ENCODE peak calls at places on chromosomes 2 and 18, in ten cellular contexts. M is GM06990, C is 8988T, T is myocyte, Y is endodermal cell, Z is suprapubic skin, I is fibroblast of the conjunctiva, W is ACHN, A is cardiac fibroblast, B is endothelial cell. D is an unnamed sample.

GRCh38 chr2:68925298-68925885 is 27.3 kb downstream of the GKN2 start:
- DNase-seq in M (no peak), C (peak), T (peak), Y (peak), Z (no peak), I (peak), W (peak), A (peak), B (peak), D (peak)

GRCh38 chr2:15657759-15658158 is 66.1 kb downstream of the DDX1 start:
- DNase-seq in M (no peak), C (no peak), T (no peak), Y (no peak), Z (no peak), I (no peak), W (no peak), A (no peak), B (no peak), D (no peak)

GRCh38 chr18:42107287-42108045 is 152.4 kb downstream of the PIK3C3 start:
- DNase-seq in M (no peak), C (no peak), T (no peak), Y (no peak), Z (no peak), I (no peak), W (no peak), A (no peak), B (no peak), D (no peak)

GRCh38 chr2:239396881-239397681 is 3.7 kb downstream of the HDAC4 start:
- DNase-seq in M (no peak), C (peak), T (no peak), Y (peak), Z (no peak), I (no peak), W (no peak), A (no peak), B (no peak), D (no peak)

GRCh38 chr18:43017622-43018021 is 97.9 kb downstream of the RIT2 start:
- DNase-seq in M (no peak), C (no peak), T (no peak), Y (no peak), Z (no peak), I (no peak), W (no peak), A (no peak), B (no peak), D (no peak)

GRCh38 chr2:61763605-61764034 is 90.2 kb downstream of the FAM161A start:
- DNase-seq in M (no peak), C (peak), T (peak), Y (no peak), Z (peak), I (peak), W (peak), A (peak), B (peak), D (peak)

GRCh38 chr2:114949228-114949804 is 506.9 kb downstream of the DPP10 start:
- DNase-seq in M (no peak), C (no peak), T (no peak), Y (no peak), Z (no peak), I (no peak), W (no peak), A (no peak), B (no peak), D (no peak)

GRCh38 chr2:68287580-68288441 is 31.9 kb downstream of the CNRIP1 start:
- DNase-seq in M (no peak), C (no peak), T (peak), Y (no peak), Z (no peak), I (peak), W (no peak), A (peak), B (no peak), D (no peak)